ENCODE peak calls at places on chromosomes 12 and 14, in seven cellular contexts. K, L, I, R, N, B and V are unnamed samples.
A peak's percentile ranks its signal among the peaks of the same experiment; 100 is the strongest.

GRCh38 chr12:117803013-117803412 is 165.8 kb downstream of the KSR2 start:
- DNase-seq in K (no peak), L (no peak), I (no peak), R (no peak), N (no peak), B (no peak), V (no peak)

GRCh38 chr12:49552014-49552413 is 13.2 kb downstream of the KCNH3 start:
- DNase-seq in K (no peak), L (no peak), I (peak; percentile 77), R (no peak), N (no peak), B (no peak), V (no peak)

GRCh38 chr14:103548463-103549351 is 13.8 kb downstream of the BAG5 start:
- DNase-seq in K (no peak), L (no peak), I (no peak), R (no peak), N (no peak), B (no peak), V (no peak)

GRCh38 chr12:1332327-1332726 is 262.1 kb downstream of the FBXL14 start:
- DNase-seq in K (peak; percentile 12), L (no peak), I (no peak), R (no peak), N (no peak), B (no peak), V (no peak)

GRCh38 chr12:92145481-92145730 is 240 bp downstream of the BTG1 start:
- DNase-seq in K (no peak), L (peak; percentile 43), I (no peak), R (no peak), N (no peak), B (no peak), V (no peak)

GRCh38 chr12:71432936-71433335 is 6.7 kb upstream of the LGR5 start:
- DNase-seq in K (no peak), L (no peak), I (no peak), R (no peak), N (no peak), B (no peak), V (no peak)

GRCh38 chr14:54226103-54226502 is 170.7 kb upstream of the CDKN3 start:
- DNase-seq in K (peak; percentile 20), L (no peak), I (no peak), R (no peak), N (no peak), B (no peak), V (no peak)

GRCh38 chr12:103905730-103906349 is 24.4 kb upstream of the HSP90B1 start:
- DNase-seq in K (no peak), L (no peak), I (no peak), R (no peak), N (no peak), B (no peak), V (no peak)

GRCh38 chr12:2841056-2841455 is 6.2 kb upstream of the NRIP2 start:
- DNase-seq in K (no peak), L (no peak), I (no peak), R (no peak), N (no peak), B (no peak), V (no peak)

GRCh38 chr12:128817115-128818015 is 6.4 kb downstream of the SLC15A4 start:
- DNase-seq in K (peak; percentile 55), L (peak; percentile 45), I (peak; percentile 72), R (peak; percentile 44), N (peak; percentile 68), B (peak; percentile 67), V (no peak)

GRCh38 chr12:45336762-45337596 is 121.1 kb downstream of the ANO6 start:
- DNase-seq in K (peak; percentile 98), L (no peak), I (no peak), R (no peak), N (no peak), B (no peak), V (no peak)

GRCh38 chr12:131564843-131565242 is 146.0 kb upstream of the SFSWAP start:
- DNase-seq in K (no peak), L (no peak), I (no peak), R (no peak), N (no peak), B (no peak), V (no peak)

GRCh38 chr12:42332301-42332894 is 6.4 kb downstream of the PPHLN1 start:
- DNase-seq in K (peak; percentile 51), L (peak; percentile 28), I (no peak), R (peak; percentile 85), N (peak; percentile 12), B (no peak), V (no peak)

GRCh38 chr12:47652491-47653234 is 53.2 kb downstream of the RPAP3 start:
- DNase-seq in K (no peak), L (no peak), I (peak; percentile 27), R (peak; percentile 53), N (peak; percentile 56), B (no peak), V (no peak)

GRCh38 chr14:105532735-105533141 is 6.4 kb downstream of the TMEM121 start:
- DNase-seq in K (no peak), L (no peak), I (no peak), R (peak; percentile 89), N (no peak), B (no peak), V (no peak)

GRCh38 chr14:26199599-26200370 is 398.0 kb downstream of the NOVA1 start:
- DNase-seq in K (no peak), L (no peak), I (no peak), R (no peak), N (peak; percentile 4), B (no peak), V (no peak)

GRCh38 chr12:71164166-71164876 is 6.5 kb upstream of the TSPAN8 start:
- DNase-seq in K (no peak), L (no peak), I (no peak), R (no peak), N (no peak), B (no peak), V (no peak)

GRCh38 chr12:19044430-19044829 is 85.1 kb upstream of the PLEKHA5 start:
- DNase-seq in K (no peak), L (no peak), I (no peak), R (no peak), N (no peak), B (no peak), V (no peak)

GRCh38 chr12:119964876-119965275 is 24.2 kb upstream of the BICDL1 start:
- DNase-seq in K (no peak), L (no peak), I (no peak), R (no peak), N (no peak), B (no peak), V (no peak)

GRCh38 chr14:99148861-99149610 is 123.0 kb downstream of the BCL11B start:
- DNase-seq in K (no peak), L (no peak), I (no peak), R (no peak), N (no peak), B (no peak), V (no peak)

GRCh38 chr12:63822352-63822751 is 22.1 kb upstream of the SRGAP1 start:
- DNase-seq in K (peak; percentile 82), L (no peak), I (no peak), R (no peak), N (no peak), B (no peak), V (no peak)

GRCh38 chr12:56338643-56339422 is at the start of gene IL23A:
- DNase-seq in K (peak; percentile 59), L (no peak), I (no peak), R (no peak), N (no peak), B (no peak), V (no peak)

GRCh38 chr12:93804392-93805179 is 127.4 kb downstream of the CRADD start:
- DNase-seq in K (no peak), L (no peak), I (no peak), R (no peak), N (no peak), B (no peak), V (no peak)

GRCh38 chr14:64778114-64778754 is 74.0 kb downstream of the PLEKHG3 start:
- DNase-seq in K (no peak), L (no peak), I (peak; percentile 72), R (no peak), N (no peak), B (no peak), V (no peak)

GRCh38 chr14:40694026-40694425 is 912.6 kb upstream of the LRFN5 start:
- DNase-seq in K (no peak), L (no peak), I (no peak), R (no peak), N (no peak), B (no peak), V (no peak)

DNA sequence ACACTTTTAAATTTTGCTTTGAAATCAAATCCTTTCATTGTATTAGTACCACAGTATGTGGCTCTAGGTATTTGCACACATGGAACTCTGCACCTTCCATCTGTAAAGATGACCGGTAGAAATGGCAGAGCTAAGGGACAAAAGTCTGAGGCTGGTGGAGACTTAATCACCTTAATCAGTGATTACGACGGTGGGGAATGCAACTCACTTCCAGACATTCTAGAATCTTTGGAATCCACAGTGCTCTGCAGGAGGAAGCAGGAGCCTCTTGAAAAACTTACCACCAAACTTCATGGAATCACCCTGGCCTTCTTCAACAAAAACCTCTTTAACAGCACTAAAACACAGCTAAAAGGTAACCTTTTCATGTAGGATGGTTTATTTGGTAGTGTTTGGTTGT is 3.9 kb upstream of the DACT1 start:
- DNase-seq in K (peak; percentile 17), L (no peak), I (no peak), R (no peak), N (peak; percentile 97), B (no peak), V (no peak)
- H3K27me3 ChIP-seq in K (no peaks in the 10 kb centered on the region), L (no peaks in the 10 kb centered on the region), I (no peaks in the 10 kb centered on the region), R (peaks cover 4% of the 10 kb centered on the region), N (no peaks in the 10 kb centered on the region), B (no peaks in the 10 kb centered on the region), V (no peaks in the 10 kb centered on the region)

GRCh38 chr14:68473050-68473449 is 319.8 kb downstream of the ZFP36L1 start:
- DNase-seq in K (no peak), L (no peak), I (no peak), R (no peak), N (no peak), B (no peak), V (no peak)

GRCh38 chr14:68469208-68469713 is 323.6 kb downstream of the ZFP36L1 start:
- DNase-seq in K (no peak), L (no peak), I (no peak), R (no peak), N (no peak), B (no peak), V (no peak)

GRCh38 chr14:68470361-68470760 is 322.5 kb downstream of the ZFP36L1 start:
- DNase-seq in K (no peak), L (no peak), I (no peak), R (no peak), N (no peak), B (no peak), V (no peak)

GRCh38 chr14:68471964-68472508 is 320.8 kb downstream of the ZFP36L1 start:
- DNase-seq in K (no peak), L (no peak), I (no peak), R (no peak), N (no peak), B (no peak), V (no peak)

GRCh38 chr14:68471029-68471963 is 321.6 kb downstream of the ZFP36L1 start:
- DNase-seq in K (no peak), L (no peak), I (no peak), R (peak; percentile 71), N (no peak), B (no peak), V (no peak)
- H3K27ac ChIP-seq in K (no peak overlapping the region), L (peak overlapping the region; percentile 77), I (peak overlapping the region; percentile 38), R (no peak overlapping the region), N (peak overlapping the region; percentile 27), B (no peak overlapping the region), V (no peak overlapping the region)

GRCh38 chr12:116127858-116128257 is 149.6 kb downstream of the MED13L start:
- DNase-seq in K (no peak), L (no peak), I (no peak), R (no peak), N (no peak), B (no peak), V (no peak)
- H3K4me1 ChIP-seq in K (peaks cover 21% of the 10 kb centered on the region), L (peaks cover 3% of the 10 kb centered on the region), I (peaks cover 82% of the 10 kb centered on the region), R (no peaks in the 10 kb centered on the region), N (peaks cover 4% of the 10 kb centered on the region), B (peaks cover 18% of the 10 kb centered on the region), V (no peaks in the 10 kb centered on the region)

GRCh38 chr14:69573205-69573840 is 1.3 kb downstream of the CCDC177 start:
- DNase-seq in K (no peak), L (no peak), I (no peak), R (no peak), N (no peak), B (no peak), V (no peak)
- H3K27me3 ChIP-seq in K (peaks cover 78% of the 10 kb centered on the region), L (peaks cover 25% of the 10 kb centered on the region), I (peaks cover 67% of the 10 kb centered on the region), R (no peaks in the 10 kb centered on the region), N (no peaks in the 10 kb centered on the region), B (peaks cover 25% of the 10 kb centered on the region), V (peaks cover 5% of the 10 kb centered on the region)